ENCODE peak calls at places on chromosomes 13 and 19, in eight cellular contexts. N, O, F, T, B, J, M and Y are unnamed samples.

GRCh38 chr13:65803706-65804392 is 1426.3 kb downstream of the PCDH9 start:
- DNase-seq in N (no peak), O (no peak), F (no peak), T (no peak), B (no peak), J (no peak), M (no peak), Y (no peak)

GRCh38 chr13:47678201-47678963 is 322.7 kb downstream of the SUCLA2 start:
- DNase-seq in N (peak; percentile 80), O (no peak), F (no peak), T (no peak), B (no peak), J (no peak), M (no peak), Y (no peak)

GRCh38 chr19:40626918-40627317 is 25.7 kb downstream of the LTBP4 start:
- DNase-seq in N (no peak), O (no peak), F (no peak), T (no peak), B (no peak), J (no peak), M (no peak), Y (no peak)

GRCh38 chr19:543912-544608 is at the start of gene GZMM:
- DNase-seq in N (no peak), O (no peak), F (no peak), T (no peak), B (no peak), J (no peak), M (no peak), Y (no peak)

GRCh38 chr13:42363941-42364612 is 92.1 kb downstream of the AKAP11 start:
- DNase-seq in N (no peak), O (peak; percentile 28), F (no peak), T (no peak), B (no peak), J (no peak), M (peak; percentile 49), Y (no peak)

GRCh38 chr19:15112385-15112784 is 5.2 kb downstream of the SYDE1 start:
- DNase-seq in N (no peak), O (peak; percentile 75), F (no peak), T (no peak), B (no peak), J (no peak), M (peak; percentile 47), Y (no peak)

GRCh38 chr19:30778961-30779690 is 406.9 kb downstream of the ZNF536 start:
- DNase-seq in N (no peak), O (no peak), F (no peak), T (no peak), B (no peak), J (no peak), M (no peak), Y (no peak)

GRCh38 chr13:29689548-29689947 is 94.1 kb upstream of the SLC7A1 start:
- DNase-seq in N (no peak), O (no peak), F (no peak), T (no peak), B (no peak), J (no peak), M (no peak), Y (no peak)

GRCh38 chr19:2363419-2363818 is 3.4 kb downstream of the TMPRSS9 start:
- DNase-seq in N (peak; percentile 38), O (no peak), F (no peak), T (no peak), B (no peak), J (no peak), M (no peak), Y (no peak)

GRCh38 chr19:49368711-49369358 is 5.2 kb downstream of the DKKL1 start:
- DNase-seq in N (no peak), O (no peak), F (no peak), T (no peak), B (no peak), J (no peak), M (peak; percentile 48), Y (no peak)

GRCh38 chr13:57123660-57124059 is 17.1 kb upstream of the PRR20A start:
- DNase-seq in N (no peak), O (no peak), F (no peak), T (no peak), B (peak; percentile 73), J (peak; percentile 7), M (no peak), Y (no peak)

GRCh38 chr19:5038631-5039271 is 69.8 kb downstream of the KDM4B start:
- DNase-seq in N (peak; percentile 47), O (peak; percentile 74), F (no peak), T (no peak), B (no peak), J (no peak), M (no peak), Y (no peak)
- TF ChIP-seq CTCF in N (peak; percentile 57), O (peak; percentile 59), F (peak; percentile 62), T (peak; percentile 27), B (no peak), J (peak; percentile 58), M (peak; percentile 36), Y (peak; percentile 67)

GRCh38 chr13:110304256-110304655 is 2.7 kb downstream of the COL4A1 start:
- DNase-seq in N (no peak), O (no peak), F (no peak), T (peak; percentile 68), B (no peak), J (peak; percentile 47), M (no peak), Y (no peak)
- H3K4me3 ChIP-seq in N (no peak overlapping the region), O (no peak overlapping the region), F (no peak overlapping the region), T (peak overlapping the region; percentile 78), B (peak overlapping the region; percentile 95), J (peak overlapping the region; percentile 70), M (no peak overlapping the region), Y (no peak overlapping the region)

GRCh38 chr19:23547156-23547555 is 139.9 kb downstream of the ZNF675 start:
- DNase-seq in N (no peak), O (no peak), F (no peak), T (no peak), B (no peak), J (no peak), M (no peak), Y (no peak)

GRCh38 chr19:23539499-23539898 is 144.2 kb upstream of the ZNF91 start:
- DNase-seq in N (no peak), O (no peak), F (no peak), T (no peak), B (no peak), J (no peak), M (no peak), Y (no peak)

GRCh38 chr19:23541991-23542390 is 145.0 kb downstream of the ZNF675 start:
- DNase-seq in N (no peak), O (no peak), F (no peak), T (no peak), B (no peak), J (no peak), M (no peak), Y (no peak)

GRCh38 chr19:23543351-23543750 is 143.7 kb downstream of the ZNF675 start:
- DNase-seq in N (no peak), O (no peak), F (no peak), T (no peak), B (no peak), J (no peak), M (no peak), Y (no peak)

DNA sequence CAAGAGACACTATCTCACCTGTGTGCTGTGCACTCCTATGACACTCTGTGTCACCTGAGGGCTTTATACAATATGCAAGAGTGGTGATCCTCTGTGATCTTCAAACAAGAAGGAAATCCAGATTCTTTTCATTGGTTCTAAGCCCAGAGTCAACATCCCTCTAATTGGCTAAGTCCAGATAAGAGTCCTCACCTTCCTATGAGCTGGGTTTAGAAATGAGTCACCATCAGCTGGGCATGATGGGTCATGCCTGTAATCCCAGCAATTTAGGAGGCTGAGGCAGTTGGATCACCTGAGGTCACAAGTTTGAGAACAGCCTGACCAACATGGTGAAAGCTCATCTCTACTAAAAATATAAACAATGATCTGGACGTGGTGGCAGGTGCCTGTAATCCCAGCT is 144.4 kb downstream of the ZNF675 start:
- DNase-seq in N (no peak), O (no peak), F (no peak), T (no peak), B (no peak), J (no peak), M (peak; percentile 54), Y (no peak)
- H3K27me3 ChIP-seq in N (no peaks in the 10 kb centered on the region), O (no peaks in the 10 kb centered on the region), F (no peaks in the 10 kb centered on the region), T (no peaks in the 10 kb centered on the region), B (no peaks in the 10 kb centered on the region), J (no peaks in the 10 kb centered on the region), M (no peaks in the 10 kb centered on the region), Y (no peaks in the 10 kb centered on the region)

GRCh38 chr13:24925318-24926231 is 161.6 kb downstream of the RNF17 start:
- DNase-seq in N (no peak), O (no peak), F (no peak), T (no peak), B (no peak), J (no peak), M (no peak), Y (no peak)

GRCh38 chr13:24921881-24922280 is 157.9 kb downstream of the RNF17 start:
- DNase-seq in N (no peak), O (no peak), F (no peak), T (no peak), B (no peak), J (no peak), M (no peak), Y (no peak)

GRCh38 chr13:24923305-24923640 is 159.3 kb downstream of the RNF17 start:
- DNase-seq in N (no peak), O (no peak), F (no peak), T (no peak), B (peak; percentile 9), J (peak; percentile 33), M (no peak), Y (peak; percentile 44)

GRCh38 chr13:24921003-24921402 is 157.0 kb downstream of the RNF17 start:
- DNase-seq in N (no peak), O (peak; percentile 59), F (no peak), T (no peak), B (no peak), J (no peak), M (no peak), Y (no peak)

DNA sequence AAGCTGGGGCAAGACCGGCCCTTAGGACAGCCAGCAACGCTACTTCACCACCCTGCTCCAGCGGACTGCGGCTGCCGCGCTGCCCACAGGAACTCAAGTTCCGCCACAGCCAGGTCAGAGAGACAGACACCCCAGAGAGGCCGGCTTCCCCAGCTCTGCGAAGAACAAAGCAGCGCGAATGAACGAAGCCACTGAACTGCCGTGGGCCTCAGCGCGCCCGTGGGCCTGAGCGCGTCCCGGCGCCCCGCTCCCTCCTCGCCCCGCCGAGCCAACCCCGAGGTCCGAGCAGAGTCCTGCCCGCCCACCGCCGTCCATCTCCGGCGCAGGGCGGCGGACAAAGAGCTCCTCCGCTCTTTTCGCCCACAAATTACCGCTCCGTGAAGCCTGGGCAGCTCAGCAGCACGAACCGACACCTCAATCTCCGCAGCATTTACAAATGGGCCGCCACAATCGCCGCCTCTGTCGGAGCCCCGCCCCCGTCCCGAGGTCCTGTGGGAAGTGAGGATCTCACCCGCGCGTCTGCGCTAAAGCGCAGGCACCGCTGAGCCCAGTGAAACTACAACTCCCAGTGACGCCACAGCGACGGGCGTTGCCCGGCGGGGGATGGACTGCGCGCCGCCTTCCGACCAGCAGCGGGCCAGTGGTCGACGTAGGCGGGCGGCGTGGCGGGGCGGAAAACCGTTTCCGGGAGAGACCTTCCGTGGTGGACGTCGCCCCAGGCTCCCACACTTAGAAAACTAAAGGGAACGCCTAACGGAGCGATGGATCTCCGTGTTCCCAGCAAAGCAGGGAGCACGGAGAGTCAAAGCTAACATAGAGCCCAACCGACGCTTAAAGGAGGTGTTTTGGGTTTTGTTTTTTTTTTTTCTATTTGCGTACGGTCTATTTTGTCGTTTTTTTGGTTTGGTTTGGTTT is 158.7 kb downstream of the RNF17 start:
- DNase-seq in N (peak; percentile 98), O (peak; percentile 98), F (peak; percentile 99), T (peak; percentile 96), B (peak; percentile 98), J (peak; percentile 94), M (peak; percentile 97), Y (peak; percentile 92)
- TF ChIP-seq CTCF in N (peak; percentile 21), O (no peak), F (no peak), T (peak; percentile 50), B (no peak), J (peak; percentile 59), M (no peak), Y (peak; percentile 11)